ENCODE peak calls at places on chromosomes 7 and 10, in four cellular contexts. P, F, I and L are unnamed samples.

GRCh38 chr7:150978136-150978789 is at the start of gene KCNH2:
- DNase-seq in P (peak; percentile 99), F (no peak), I (peak; percentile 99), L (no peak)

GRCh38 chr7:35588647-35589046 is 106.3 kb downstream of the HERPUD2 start:
- DNase-seq in P (no peak), F (no peak), I (no peak), L (no peak)

GRCh38 chr10:60901561-60902235 is 42.3 kb downstream of the RHOBTB1 start:
- DNase-seq in P (peak; percentile 59), F (no peak), I (no peak), L (no peak)

GRCh38 chr7:2095533-2095932 is 137.2 kb downstream of the MAD1L1 start:
- DNase-seq in P (no peak), F (no peak), I (no peak), L (no peak)

GRCh38 chr10:86403183-86403797 is 36.7 kb upstream of the GRID1 start:
- DNase-seq in P (no peak), F (no peak), I (no peak), L (no peak)

GRCh38 chr7:26291699-26292538 is at the start of gene SNX10:
- DNase-seq in P (peak; percentile 85), F (peak; percentile 63), I (peak; percentile 73), L (no peak)

GRCh38 chr7:6631605-6632004 is 5.5 kb upstream of the ZNF316 start:
- DNase-seq in P (no peak), F (no peak), I (no peak), L (no peak)

GRCh38 chr10:73408978-73409521 is 4.8 kb downstream of the ANXA7 start:
- DNase-seq in P (no peak), F (no peak), I (no peak), L (no peak)

GRCh38 chr10:28875535-28876208 is 198.4 kb downstream of the BAMBI start:
- DNase-seq in P (no peak), F (peak; percentile 24), I (no peak), L (no peak)

GRCh38 chr10:50936335-50936734 is 50.9 kb upstream of the A1CF start:
- DNase-seq in P (no peak), F (no peak), I (no peak), L (no peak)

GRCh38 chr7:7521259-7521658 is 14.4 kb downstream of the COL28A1 start:
- DNase-seq in P (no peak), F (peak; percentile 37), I (no peak), L (no peak)

GRCh38 chr7:30238721-30239441 is 45.5 kb upstream of the ZNRF2 start:
- DNase-seq in P (no peak), F (peak; percentile 55), I (no peak), L (peak; percentile 75)

GRCh38 chr10:123043409-123043925 is 34.7 kb downstream of the ACADSB start:
- DNase-seq in P (peak; percentile 67), F (peak; percentile 78), I (peak; percentile 67), L (peak; percentile 30)

GRCh38 chr10:17062493-17063487 is 66.8 kb downstream of the CUBN start:
- DNase-seq in P (no peak), F (peak; percentile 83), I (no peak), L (no peak)

GRCh38 chr10:81873932-81874816 is 820 bp upstream of the NRG3 start:
- DNase-seq in P (peak; percentile 90), F (no peak), I (no peak), L (no peak)

GRCh38 chr10:70193391-70193844 is 23.1 kb upstream of the SAR1A start:
- DNase-seq in P (no peak), F (no peak), I (no peak), L (no peak)

GRCh38 chr10:126170367-126170766 is 217.9 kb downstream of the ADAM12 start:
- DNase-seq in P (no peak), F (no peak), I (no peak), L (no peak)

GRCh38 chr10:104501449-104501848 is 139.6 kb upstream of the SORCS3 start:
- DNase-seq in P (peak; percentile 48), F (no peak), I (no peak), L (no peak)

DNA sequence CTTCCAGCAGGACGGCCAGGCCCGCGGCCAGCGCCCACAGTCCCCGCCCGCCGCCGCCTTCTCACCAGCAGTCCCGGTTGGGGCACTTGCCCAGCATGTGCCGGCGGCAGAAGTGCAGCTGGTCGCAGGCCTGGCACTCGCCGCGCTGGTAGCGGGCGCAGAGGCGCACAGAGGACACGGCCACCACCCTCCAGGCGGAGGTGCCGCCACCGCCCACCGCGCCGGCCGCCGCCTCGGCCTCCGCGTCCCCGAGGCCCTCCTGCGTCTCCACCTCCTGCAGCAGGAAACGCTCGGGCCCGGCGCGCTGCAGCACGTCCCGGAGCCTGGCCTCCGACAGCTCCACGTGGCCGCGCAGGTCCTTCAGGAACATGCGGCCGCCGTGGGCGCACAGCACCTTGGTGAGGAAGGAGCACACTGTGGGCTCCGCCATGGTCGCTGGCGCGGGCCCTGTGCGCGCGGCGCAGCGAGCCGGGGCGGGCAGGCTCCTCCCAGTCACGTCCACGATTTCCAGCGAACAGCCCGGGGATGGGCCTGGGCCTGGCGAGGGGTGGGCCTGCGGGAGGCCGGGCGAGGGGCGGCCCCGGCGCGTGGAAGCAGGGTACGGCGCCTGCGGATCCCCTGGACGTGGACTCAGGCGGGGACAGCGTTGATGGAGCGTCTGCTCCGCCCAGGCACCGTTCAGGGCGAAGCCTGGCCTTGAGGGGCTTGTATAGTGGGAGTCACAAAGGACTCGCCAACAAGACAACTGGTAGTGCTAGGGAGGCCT is at the start of gene ZC3HAV1L:
- DNase-seq in P (peak; percentile 99), F (peak; percentile 84), I (peak; percentile 9), L (no peak)
- TF ChIP-seq USF2 in P (no peak), F (no peak), I (no peak), L (no peak)

GRCh38 chr10:72321248-72322029 is 33.3 kb downstream of the DNAJB12 start:
- DNase-seq in P (no peak), F (no peak), I (peak; percentile 80), L (no peak)

GRCh38 chr10:72322280-72323058 is 32.2 kb downstream of the DNAJB12 start:
- DNase-seq in P (no peak), F (peak; percentile 60), I (no peak), L (no peak)

GRCh38 chr10:72320676-72321247 is 34.0 kb downstream of the DNAJB12 start:
- DNase-seq in P (peak; percentile 86), F (peak; percentile 98), I (peak; percentile 96), L (peak; percentile 95)

GRCh38 chr10:72323108-72323932 is 31.4 kb downstream of the DNAJB12 start:
- DNase-seq in P (no peak), F (no peak), I (no peak), L (no peak)

GRCh38 chr10:72322030-72322279 is 32.8 kb downstream of the DNAJB12 start:
- DNase-seq in P (no peak), F (no peak), I (no peak), L (no peak)
- TF ChIP-seq REST in P (no peak), F (no peak), I (no peak), L (no peak)

GRCh38 chr7:50436133-50436802 is 13.9 kb downstream of the FIGNL1 start:
- DNase-seq in P (no peak), F (peak; percentile 28), I (no peak), L (no peak)
- TF ChIP-seq USF2 in P (no peak), F (no peak), I (no peak), L (no peak)

DNA sequence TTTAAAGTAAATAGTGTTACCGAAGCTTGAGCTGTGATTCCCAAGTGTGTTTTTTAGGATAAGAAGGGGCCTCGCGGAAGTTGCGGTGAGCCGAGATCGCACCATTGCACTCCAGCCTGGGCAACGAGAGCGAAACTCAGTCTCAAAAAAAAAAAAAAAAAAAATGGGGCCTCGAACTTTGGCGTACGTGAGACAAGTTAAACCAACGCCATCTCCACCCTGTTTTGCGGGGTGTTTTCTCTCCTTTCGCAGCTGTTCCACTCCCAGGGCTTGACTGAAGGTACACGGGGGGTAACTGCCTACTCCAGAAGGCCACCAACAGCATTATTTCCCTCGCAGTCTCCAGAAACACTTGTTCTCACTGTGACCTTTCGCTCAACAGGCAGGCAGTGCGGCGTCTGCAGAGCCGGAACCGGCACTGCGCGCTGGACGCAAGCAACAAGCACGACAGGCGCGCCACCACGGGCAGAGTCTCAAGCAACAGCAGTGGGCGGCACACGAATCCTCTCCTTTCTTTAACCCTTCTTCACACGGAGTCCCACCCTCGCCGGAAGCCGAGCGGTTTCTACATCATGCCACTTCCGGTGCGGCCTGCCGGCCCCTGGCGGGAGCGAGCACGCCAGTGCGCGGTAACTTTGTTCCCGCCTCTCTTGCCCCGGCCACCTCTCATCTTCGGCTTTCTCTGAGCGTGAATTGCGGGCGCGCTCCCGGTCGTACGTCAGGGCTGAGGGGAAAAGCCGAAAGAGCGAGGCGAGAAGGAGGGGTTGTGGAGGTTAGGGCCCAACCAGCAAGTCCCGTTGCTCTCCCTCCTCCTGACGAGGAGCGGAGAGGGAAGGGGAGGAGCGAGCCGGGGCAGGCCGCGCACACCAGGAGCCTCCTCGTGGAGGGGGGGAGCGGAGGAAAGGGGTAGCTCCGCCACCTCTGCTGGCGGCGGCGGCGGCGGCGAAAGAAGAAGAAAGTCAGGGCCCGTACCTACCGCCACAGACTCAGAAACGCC is 826 bp upstream of the CDK13 start:
- DNase-seq in P (peak; percentile 97), F (peak; percentile 99), I (peak; percentile 90), L (peak; percentile 98)
- TF ChIP-seq REST in P (no peak), F (peak; percentile 7), I (peak; percentile 75), L (peak; percentile 44)

GRCh38 chr10:11112718-11113117 is 95.0 kb downstream of the CELF2 start:
- DNase-seq in P (no peak), F (no peak), I (no peak), L (no peak)

GRCh38 chr10:11116817-11117216 is 99.1 kb downstream of the CELF2 start:
- DNase-seq in P (no peak), F (no peak), I (no peak), L (no peak)

GRCh38 chr10:11113156-11113555 is 95.5 kb downstream of the CELF2 start:
- DNase-seq in P (no peak), F (no peak), I (peak; percentile 19), L (peak; percentile 20)

GRCh38 chr10:11114251-11114650 is 96.6 kb downstream of the CELF2 start:
- DNase-seq in P (no peak), F (no peak), I (no peak), L (no peak)

GRCh38 chr10:11115337-11115736 is 97.7 kb downstream of the CELF2 start:
- DNase-seq in P (no peak), F (no peak), I (no peak), L (no peak)
- TF ChIP-seq USF2 in P (no peak), F (no peak), I (no peak), L (no peak)

GRCh38 chr7:80781561-80781979 is 137.3 kb downstream of the SEMA3C start:
- DNase-seq in P (no peak), F (peak; percentile 76), I (no peak), L (no peak)
- TF ChIP-seq REST in P (no peak), F (no peak), I (no peak), L (no peak)

GRCh38 chr7:155457544-155458316 is at the start of gene EN2:
- DNase-seq in P (peak; percentile 75), F (no peak), I (peak; percentile 41), L (no peak)
- TF ChIP-seq USF2 in P (no peak), F (no peak), I (no peak), L (no peak)